ENCODE peak calls at places on chromosomes 1 and 21, in ten cellular contexts. One of them, this sample, is unnamed.

GRCh38 chr1:37901191-37901892 is 42.0 kb upstream of the MTF1 start:
- DNase-seq in WTC11: no peak
- DNase-seq in PC-9: no peak
- DNase-seq in T-helper 2 cell: no peak
- DNase-seq in EL: no peak
- DNase-seq in retina: no peak
- DNase-seq in NCI-H2171: no peak
- DNase-seq in CD8-positive, alpha-beta memory T cell: no peak
- DNase-seq in activated CD4-positive, alpha-beta T cell treated with anti-CD3 and anti-CD28 coated beads, Interleukin-2, amount 10 ng/mL, durations not matched to agents 7 days and 5 days: no peak
- DNase-seq in NCI-H2029: no peak
- DNase-seq in this sample: no peak

GRCh38 chr1:99662581-99663208 is 16.8 kb downstream of the PALMD start:
- DNase-seq in T-helper 2 cell: no peak
- DNase-seq in NCI-H2171: no peak
- DNase-seq in EL: peak; percentile 55
- DNase-seq in NCI-H2029: no peak
- DNase-seq in retina: no peak
- DNase-seq in WTC11: no peak
- DNase-seq in activated CD4-positive, alpha-beta T cell treated with anti-CD3 and anti-CD28 coated beads, Interleukin-2, amount 10 ng/mL, durations not matched to agents 7 days and 5 days: no peak
- DNase-seq in CD8-positive, alpha-beta memory T cell: no peak
- DNase-seq in PC-9: no peak
- DNase-seq in this sample: no peak

GRCh38 chr1:168145184-168146159 is 8.7 kb upstream of the GPR161 start:
- DNase-seq in NCI-H2029: peak; percentile 64
- DNase-seq in PC-9: peak; percentile 84
- DNase-seq in retina: peak; percentile 81
- DNase-seq in EL: peak; percentile 82
- DNase-seq in CD8-positive, alpha-beta memory T cell: peak; percentile 71
- DNase-seq in NCI-H2171: peak; percentile 52
- DNase-seq in WTC11: peak; percentile 95
- DNase-seq in T-helper 2 cell: peak; percentile 78
- DNase-seq in activated CD4-positive, alpha-beta T cell treated with anti-CD3 and anti-CD28 coated beads, Interleukin-2, amount 10 ng/mL, durations not matched to agents 7 days and 5 days: peak; percentile 86
- DNase-seq in this sample: peak; percentile 76

GRCh38 chr21:42654913-42655796 is 1.7 kb downstream of the PDE9A start:
- DNase-seq in WTC11: no peak
- DNase-seq in NCI-H2029: no peak
- DNase-seq in NCI-H2171: no peak
- DNase-seq in T-helper 2 cell: peak; percentile 35
- DNase-seq in CD8-positive, alpha-beta memory T cell: no peak
- DNase-seq in EL: no peak
- DNase-seq in retina: no peak
- DNase-seq in activated CD4-positive, alpha-beta T cell treated with anti-CD3 and anti-CD28 coated beads, Interleukin-2, amount 10 ng/mL, durations not matched to agents 7 days and 5 days: no peak
- DNase-seq in PC-9: no peak
- DNase-seq in this sample: no peak

GRCh38 chr1:227886503-227886961 is 61.2 kb downstream of the WNT9A start:
- DNase-seq in PC-9: no peak
- DNase-seq in activated CD4-positive, alpha-beta T cell treated with anti-CD3 and anti-CD28 coated beads, Interleukin-2, amount 10 ng/mL, durations not matched to agents 7 days and 5 days: no peak
- DNase-seq in NCI-H2171: no peak
- DNase-seq in WTC11: no peak
- DNase-seq in NCI-H2029: no peak
- DNase-seq in T-helper 2 cell: no peak
- DNase-seq in retina: no peak
- DNase-seq in EL: no peak
- DNase-seq in CD8-positive, alpha-beta memory T cell: no peak
- DNase-seq in this sample: no peak

GRCh38 chr1:206013017-206013800 is 10.0 kb upstream of the RAB7B start:
- DNase-seq in T-helper 2 cell: no peak
- DNase-seq in retina: no peak
- DNase-seq in WTC11: no peak
- DNase-seq in CD8-positive, alpha-beta memory T cell: no peak
- DNase-seq in NCI-H2171: no peak
- DNase-seq in PC-9: no peak
- DNase-seq in EL: no peak
- DNase-seq in activated CD4-positive, alpha-beta T cell treated with anti-CD3 and anti-CD28 coated beads, Interleukin-2, amount 10 ng/mL, durations not matched to agents 7 days and 5 days: no peak
- DNase-seq in NCI-H2029: no peak
- DNase-seq in this sample: no peak

GRCh38 chr1:9716404-9717192 is 65.1 kb downstream of the PIK3CD start:
- DNase-seq in activated CD4-positive, alpha-beta T cell treated with anti-CD3 and anti-CD28 coated beads, Interleukin-2, amount 10 ng/mL, durations not matched to agents 7 days and 5 days: no peak
- DNase-seq in NCI-H2171: no peak
- DNase-seq in EL: no peak
- DNase-seq in NCI-H2029: no peak
- DNase-seq in WTC11: no peak
- DNase-seq in retina: no peak
- DNase-seq in CD8-positive, alpha-beta memory T cell: no peak
- DNase-seq in PC-9: no peak
- DNase-seq in T-helper 2 cell: peak; percentile 56
- DNase-seq in this sample: no peak

GRCh38 chr1:175314300-175314699 is 121.7 kb upstream of the KIAA0040 start:
- DNase-seq in T-helper 2 cell: no peak
- DNase-seq in PC-9: no peak
- DNase-seq in EL: no peak
- DNase-seq in activated CD4-positive, alpha-beta T cell treated with anti-CD3 and anti-CD28 coated beads, Interleukin-2, amount 10 ng/mL, durations not matched to agents 7 days and 5 days: no peak
- DNase-seq in WTC11: no peak
- DNase-seq in retina: no peak
- DNase-seq in NCI-H2029: no peak
- DNase-seq in NCI-H2171: no peak
- DNase-seq in CD8-positive, alpha-beta memory T cell: no peak
- DNase-seq in this sample: peak; percentile 68

GRCh38 chr1:7664147-7664892 is 106.8 kb upstream of the VAMP3 start:
- DNase-seq in CD8-positive, alpha-beta memory T cell: no peak
- DNase-seq in PC-9: no peak
- DNase-seq in activated CD4-positive, alpha-beta T cell treated with anti-CD3 and anti-CD28 coated beads, Interleukin-2, amount 10 ng/mL, durations not matched to agents 7 days and 5 days: no peak
- DNase-seq in NCI-H2029: no peak
- DNase-seq in WTC11: no peak
- DNase-seq in NCI-H2171: no peak
- DNase-seq in EL: no peak
- DNase-seq in retina: no peak
- DNase-seq in T-helper 2 cell: no peak
- DNase-seq in this sample: no peak

GRCh38 chr1:179026813-179027664 is 1.3 kb downstream of the FAM20B start:
- DNase-seq in EL: no peak
- DNase-seq in PC-9: no peak
- DNase-seq in WTC11: no peak
- DNase-seq in retina: no peak
- DNase-seq in NCI-H2171: no peak
- DNase-seq in T-helper 2 cell: no peak
- DNase-seq in activated CD4-positive, alpha-beta T cell treated with anti-CD3 and anti-CD28 coated beads, Interleukin-2, amount 10 ng/mL, durations not matched to agents 7 days and 5 days: no peak
- DNase-seq in NCI-H2029: no peak
- DNase-seq in CD8-positive, alpha-beta memory T cell: no peak
- DNase-seq in this sample: no peak

GRCh38 chr1:41954533-41954944 is 35.8 kb upstream of the HIVEP3 start:
- DNase-seq in NCI-H2029: no peak
- DNase-seq in T-helper 2 cell: no peak
- DNase-seq in activated CD4-positive, alpha-beta T cell treated with anti-CD3 and anti-CD28 coated beads, Interleukin-2, amount 10 ng/mL, durations not matched to agents 7 days and 5 days: no peak
- DNase-seq in WTC11: peak; percentile 22
- DNase-seq in EL: peak; percentile 92
- DNase-seq in PC-9: peak; percentile 84
- DNase-seq in retina: peak; percentile 27
- DNase-seq in CD8-positive, alpha-beta memory T cell: no peak
- DNase-seq in NCI-H2171: no peak
- DNase-seq in this sample: no peak

GRCh38 chr1:99539131-99539530 is 106.8 kb upstream of the PALMD start:
- DNase-seq in WTC11: no peak
- DNase-seq in T-helper 2 cell: no peak
- DNase-seq in NCI-H2171: no peak
- DNase-seq in CD8-positive, alpha-beta memory T cell: no peak
- DNase-seq in activated CD4-positive, alpha-beta T cell treated with anti-CD3 and anti-CD28 coated beads, Interleukin-2, amount 10 ng/mL, durations not matched to agents 7 days and 5 days: no peak
- DNase-seq in EL: peak; percentile 18
- DNase-seq in NCI-H2029: no peak
- DNase-seq in retina: no peak
- DNase-seq in PC-9: no peak
- DNase-seq in this sample: no peak

GRCh38 chr1:179264506-179264905 is 29.1 kb upstream of the SOAT1 start:
- DNase-seq in NCI-H2029: no peak
- DNase-seq in PC-9: no peak
- DNase-seq in EL: no peak
- DNase-seq in T-helper 2 cell: no peak
- DNase-seq in WTC11: no peak
- DNase-seq in CD8-positive, alpha-beta memory T cell: no peak
- DNase-seq in activated CD4-positive, alpha-beta T cell treated with anti-CD3 and anti-CD28 coated beads, Interleukin-2, amount 10 ng/mL, durations not matched to agents 7 days and 5 days: no peak
- DNase-seq in retina: no peak
- DNase-seq in NCI-H2171: no peak
- DNase-seq in this sample: no peak

GRCh38 chr1:112528076-112528475 is 19.3 kb downstream of the WNT2B start:
- DNase-seq in NCI-H2171: no peak
- DNase-seq in retina: no peak
- DNase-seq in T-helper 2 cell: no peak
- DNase-seq in NCI-H2029: no peak
- DNase-seq in activated CD4-positive, alpha-beta T cell treated with anti-CD3 and anti-CD28 coated beads, Interleukin-2, amount 10 ng/mL, durations not matched to agents 7 days and 5 days: no peak
- DNase-seq in CD8-positive, alpha-beta memory T cell: no peak
- DNase-seq in PC-9: no peak
- DNase-seq in EL: no peak
- DNase-seq in WTC11: no peak
- DNase-seq in this sample: no peak

GRCh38 chr1:55552636-55553035 is 337.5 kb upstream of the USP24 start:
- DNase-seq in WTC11: no peak
- DNase-seq in retina: no peak
- DNase-seq in NCI-H2171: no peak
- DNase-seq in CD8-positive, alpha-beta memory T cell: no peak
- DNase-seq in NCI-H2029: no peak
- DNase-seq in EL: no peak
- DNase-seq in PC-9: no peak
- DNase-seq in T-helper 2 cell: no peak
- DNase-seq in activated CD4-positive, alpha-beta T cell treated with anti-CD3 and anti-CD28 coated beads, Interleukin-2, amount 10 ng/mL, durations not matched to agents 7 days and 5 days: no peak
- DNase-seq in this sample: no peak

GRCh38 chr21:41664881-41665765 is 101.7 kb downstream of the RIPK4 start:
- DNase-seq in NCI-H2171: no peak
- DNase-seq in WTC11: no peak
- DNase-seq in CD8-positive, alpha-beta memory T cell: no peak
- DNase-seq in NCI-H2029: no peak
- DNase-seq in EL: peak; percentile 71
- DNase-seq in T-helper 2 cell: no peak
- DNase-seq in PC-9: no peak
- DNase-seq in retina: peak; percentile 38
- DNase-seq in activated CD4-positive, alpha-beta T cell treated with anti-CD3 and anti-CD28 coated beads, Interleukin-2, amount 10 ng/mL, durations not matched to agents 7 days and 5 days: no peak
- DNase-seq in this sample: no peak

GRCh38 chr21:31538821-31539220 is 120.7 kb upstream of the SOD1 start:
- DNase-seq in PC-9: no peak
- DNase-seq in EL: no peak
- DNase-seq in NCI-H2171: peak; percentile 34
- DNase-seq in retina: no peak
- DNase-seq in CD8-positive, alpha-beta memory T cell: no peak
- DNase-seq in WTC11: no peak
- DNase-seq in activated CD4-positive, alpha-beta T cell treated with anti-CD3 and anti-CD28 coated beads, Interleukin-2, amount 10 ng/mL, durations not matched to agents 7 days and 5 days: no peak
- DNase-seq in NCI-H2029: no peak
- DNase-seq in T-helper 2 cell: no peak
- DNase-seq in this sample: peak; percentile 73

This sample was measured in NCI-H1092 treated with DMSO at 0.1 percent for 48 hours.